ENCODE peak calls at places on chromosomes 6 and 20, in five cellular contexts. One of them, this sample, is unnamed.

GRCh38 chr20:36394340-36394965 is 88.3 kb downstream of the DLGAP4 start:
- DNase-seq in lung microvascular endothelial cell: no peak
- DNase-seq in NCI-H1105: no peak
- DNase-seq in ovary: no peak
- DNase-seq in GF-D8: no peak
- DNase-seq in this sample: peak

GRCh38 chr20:8647868-8648495 is 420.9 kb upstream of the PLCB4 start:
- DNase-seq in lung microvascular endothelial cell: no peak
- DNase-seq in NCI-H1105: no peak
- DNase-seq in ovary: peak
- DNase-seq in GF-D8: peak
- DNase-seq in this sample: no peak

GRCh38 chr6:170206931-170207431 is 83.9 kb downstream of the DLL1 start:
- DNase-seq in lung microvascular endothelial cell: no peak
- DNase-seq in NCI-H1105: no peak
- DNase-seq in ovary: no peak
- DNase-seq in GF-D8: no peak
- DNase-seq in this sample: no peak

GRCh38 chr20:24672886-24673677 is 203.7 kb downstream of the SYNDIG1 start:
- DNase-seq in lung microvascular endothelial cell: no peak
- DNase-seq in NCI-H1105: no peak
- DNase-seq in ovary: no peak
- DNase-seq in GF-D8: no peak
- DNase-seq in this sample: peak

GRCh38 chr6:14316911-14317535 is 199.5 kb downstream of the CD83 start:
- DNase-seq in lung microvascular endothelial cell: no peak
- DNase-seq in NCI-H1105: no peak
- DNase-seq in ovary: no peak
- DNase-seq in GF-D8: no peak
- DNase-seq in this sample: no peak

GRCh38 chr20:45410887-45411286 is 2.8 kb downstream of the DBNDD2 start:
- DNase-seq in lung microvascular endothelial cell: no peak
- DNase-seq in NCI-H1105: no peak
- DNase-seq in ovary: no peak
- DNase-seq in GF-D8: peak
- DNase-seq in this sample: no peak

GRCh38 chr6:146154197-146154596 is 125.3 kb downstream of the GRM1 start:
- DNase-seq in lung microvascular endothelial cell: peak
- DNase-seq in NCI-H1105: no peak
- DNase-seq in ovary: no peak
- DNase-seq in GF-D8: no peak
- DNase-seq in this sample: no peak

GRCh38 chr6:132817554-132818403 is 3.4 kb downstream of the RPS12 start:
- DNase-seq in lung microvascular endothelial cell: no peak
- DNase-seq in NCI-H1105: no peak
- DNase-seq in ovary: no peak
- DNase-seq in GF-D8: no peak
- DNase-seq in this sample: no peak

GRCh38 chr20:4613718-4614620 is 107.7 kb upstream of the PRND start:
- DNase-seq in lung microvascular endothelial cell: peak
- DNase-seq in NCI-H1105: peak
- DNase-seq in ovary: peak
- DNase-seq in GF-D8: peak
- DNase-seq in this sample: peak

GRCh38 chr20:4156411-4156810 is 141.1 kb upstream of the RNF24 start:
- DNase-seq in lung microvascular endothelial cell: no peak
- DNase-seq in NCI-H1105: no peak
- DNase-seq in ovary: no peak
- DNase-seq in GF-D8: no peak
- DNase-seq in this sample: no peak

GRCh38 chr6:167148997-167149396 is 8.8 kb downstream of the GPR31 start:
- DNase-seq in lung microvascular endothelial cell: no peak
- DNase-seq in NCI-H1105: no peak
- DNase-seq in ovary: no peak
- DNase-seq in GF-D8: no peak
- DNase-seq in this sample: no peak

GRCh38 chr6:50842446-50842845 is 23.8 kb downstream of the TFAP2B start:
- DNase-seq in lung microvascular endothelial cell: no peak
- DNase-seq in NCI-H1105: no peak
- DNase-seq in ovary: no peak
- DNase-seq in GF-D8: no peak
- DNase-seq in this sample: no peak

GRCh38 chr6:157034433-157035230 is 257.5 kb downstream of the ARID1B start:
- DNase-seq in lung microvascular endothelial cell: peak
- DNase-seq in NCI-H1105: peak
- DNase-seq in ovary: no peak
- DNase-seq in GF-D8: peak
- DNase-seq in this sample: peak

GRCh38 chr6:34074064-34074739 is 71.7 kb downstream of the GRM4 start:
- DNase-seq in lung microvascular endothelial cell: no peak
- DNase-seq in NCI-H1105: no peak
- DNase-seq in ovary: no peak
- DNase-seq in GF-D8: no peak
- DNase-seq in this sample: peak

GRCh38 chr6:4922488-4923037 is 81.3 kb downstream of the RPP40 start:
- DNase-seq in lung microvascular endothelial cell: peak
- DNase-seq in NCI-H1105: no peak
- DNase-seq in ovary: no peak
- DNase-seq in GF-D8: no peak
- DNase-seq in this sample: no peak

GRCh38 chr20:1803216-1804128 is 91.7 kb upstream of the SIRPA start:
- DNase-seq in lung microvascular endothelial cell: peak
- DNase-seq in NCI-H1105: peak
- DNase-seq in ovary: no peak
- DNase-seq in GF-D8: peak
- DNase-seq in this sample: peak

GRCh38 chr6:109595998-109596397 is 95.0 kb downstream of the AK9 start:
- DNase-seq in lung microvascular endothelial cell: peak
- DNase-seq in NCI-H1105: no peak
- DNase-seq in ovary: no peak
- DNase-seq in GF-D8: no peak
- DNase-seq in this sample: no peak

GRCh38 chr6:40312213-40313015 is 274.8 kb downstream of the LRFN2 start:
- DNase-seq in lung microvascular endothelial cell: no peak
- DNase-seq in NCI-H1105: no peak
- DNase-seq in ovary: no peak
- DNase-seq in GF-D8: no peak
- DNase-seq in this sample: no peak

GRCh38 chr6:137259349-137259748 is 40.2 kb upstream of the IFNGR1 start:
- DNase-seq in lung microvascular endothelial cell: peak
- DNase-seq in NCI-H1105: no peak
- DNase-seq in ovary: no peak
- DNase-seq in GF-D8: no peak
- DNase-seq in this sample: peak

GRCh38 chr20:11976966-11977365 is 59.3 kb downstream of the BTBD3 start:
- DNase-seq in lung microvascular endothelial cell: no peak
- DNase-seq in NCI-H1105: no peak
- DNase-seq in ovary: no peak
- DNase-seq in GF-D8: no peak
- DNase-seq in this sample: no peak

GRCh38 chr20:19828233-19828632 is 70.2 kb downstream of the RIN2 start:
- DNase-seq in lung microvascular endothelial cell: peak
- DNase-seq in NCI-H1105: no peak
- DNase-seq in ovary: no peak
- DNase-seq in GF-D8: peak
- DNase-seq in this sample: peak

GRCh38 chr20:36775196-36775595 is 1.6 kb upstream of the DSN1 start:
- DNase-seq in lung microvascular endothelial cell: no peak
- DNase-seq in NCI-H1105: no peak
- DNase-seq in ovary: no peak
- DNase-seq in GF-D8: no peak
- DNase-seq in this sample: no peak

GRCh38 chr20:61815176-61815575 is 250.5 kb downstream of the TAF4 start:
- DNase-seq in lung microvascular endothelial cell: no peak
- DNase-seq in NCI-H1105: no peak
- DNase-seq in ovary: no peak
- DNase-seq in GF-D8: no peak
- DNase-seq in this sample: no peak

GRCh38 chr6:49647470-49647869 is 10.8 kb upstream of the RHAG start:
- DNase-seq in lung microvascular endothelial cell: no peak
- DNase-seq in NCI-H1105: no peak
- DNase-seq in ovary: no peak
- DNase-seq in GF-D8: no peak
- DNase-seq in this sample: no peak